ENCODE peak calls at places on chromosome 18, in four cellular contexts. E is mesenchymal stem cell, T is trophoblast cell, V is neuronal stem cell. R is an unnamed sample.
A peak's percentile ranks its signal among the peaks of the same experiment; 100 is the strongest.

GRCh38 chr18:74806073-74806472 is 208.4 kb downstream of the ZNF407 start:
- DNase-seq in E (no peak), T (no peak), V (no peak), R (no peak)

GRCh38 chr18:12377556-12378553 is 828 bp upstream of the AFG3L2 start:
- DNase-seq in E (no peak), T (no peak), V (no peak), R (no peak)

GRCh38 chr18:68056936-68057335 is 540.4 kb upstream of the DSEL start:
- DNase-seq in E (no peak), T (no peak), V (no peak), R (no peak)

GRCh38 chr18:48033770-48034650 is 103.6 kb upstream of the SMAD2 start:
- DNase-seq in E (no peak), T (no peak), V (no peak), R (no peak)

GRCh38 chr18:12906773-12907172 is 22.7 kb upstream of the PTPN2 start:
- DNase-seq in E (no peak), T (no peak), V (no peak), R (no peak)

GRCh38 chr18:28175047-28175929 is 1.6 kb downstream of the CDH2 start:
- DNase-seq in E (peak; percentile 63), T (no peak), V (peak; percentile 89), R (peak; percentile 48)

GRCh38 chr18:56910967-56911366 is 235.9 kb upstream of the BOD1L2 start:
- DNase-seq in E (peak; percentile 3), T (no peak), V (no peak), R (no peak)

GRCh38 chr18:75033516-75033915 is 175.4 kb downstream of the PTGR3 start:
- DNase-seq in E (no peak), T (peak; percentile 93), V (no peak), R (no peak)

GRCh38 chr18:13587937-13588336 is 138.4 kb downstream of the FAM210A start:
- DNase-seq in E (no peak), T (no peak), V (no peak), R (no peak)

GRCh38 chr18:77054288-77054605 is 78.3 kb downstream of the MBP start:
- DNase-seq in E (no peak), T (no peak), V (no peak), R (no peak)

GRCh38 chr18:12774982-12775381 is 72.1 kb downstream of the PSMG2 start:
- DNase-seq in E (no peak), T (no peak), V (no peak), R (no peak)

DNA sequence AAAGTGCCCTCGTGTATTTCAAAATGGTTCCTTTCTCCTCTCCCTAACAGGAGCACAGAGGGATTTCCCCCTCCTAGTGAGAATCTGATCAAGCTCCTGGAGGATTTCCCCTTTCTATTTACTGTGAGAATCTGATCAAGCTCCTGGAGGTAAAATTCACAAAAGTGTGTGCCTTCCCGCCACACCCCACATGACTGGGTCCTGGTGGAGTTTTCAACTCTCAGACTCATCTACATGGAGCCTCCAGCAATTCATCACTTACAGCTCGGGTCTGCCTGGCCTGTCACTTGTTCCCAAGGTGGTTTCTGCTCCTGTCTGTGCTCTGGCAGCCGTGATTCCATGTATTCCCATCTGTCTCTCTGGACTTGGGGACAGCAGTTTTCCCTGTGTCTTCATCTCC is 590.7 kb downstream of the FBXO15 start:
- DNase-seq in E (no peak), T (no peak), V (no peak), R (no peak)
- H4K91ac ChIP-seq in E (no peak overlapping the region), T (no peak overlapping the region), V (no peak overlapping the region), R (no peak overlapping the region)

GRCh38 chr18:23998018-23998417 is 16.5 kb upstream of the TTC39C start:
- DNase-seq in E (no peak), T (no peak), V (no peak), R (no peak)
- H3K4me1 ChIP-seq in E (peaks cover 3% of the 10 kb centered on the region), T (peaks cover 2% of the 10 kb centered on the region), V (no peaks in the 10 kb centered on the region), R (no peaks in the 10 kb centered on the region)

GRCh38 chr18:73564073-73564472 is 583.6 kb downstream of the FBXO15 start:
- DNase-seq in E (peak; percentile 78), T (peak; percentile 34), V (no peak), R (no peak)

GRCh38 chr18:73563345-73563744 is 584.3 kb downstream of the FBXO15 start:
- DNase-seq in E (no peak), T (no peak), V (no peak), R (no peak)
- H3K23ac ChIP-seq in E (no peak overlapping the region), T (no peak overlapping the region), V (no peak overlapping the region), R (no peak overlapping the region)

DNA sequence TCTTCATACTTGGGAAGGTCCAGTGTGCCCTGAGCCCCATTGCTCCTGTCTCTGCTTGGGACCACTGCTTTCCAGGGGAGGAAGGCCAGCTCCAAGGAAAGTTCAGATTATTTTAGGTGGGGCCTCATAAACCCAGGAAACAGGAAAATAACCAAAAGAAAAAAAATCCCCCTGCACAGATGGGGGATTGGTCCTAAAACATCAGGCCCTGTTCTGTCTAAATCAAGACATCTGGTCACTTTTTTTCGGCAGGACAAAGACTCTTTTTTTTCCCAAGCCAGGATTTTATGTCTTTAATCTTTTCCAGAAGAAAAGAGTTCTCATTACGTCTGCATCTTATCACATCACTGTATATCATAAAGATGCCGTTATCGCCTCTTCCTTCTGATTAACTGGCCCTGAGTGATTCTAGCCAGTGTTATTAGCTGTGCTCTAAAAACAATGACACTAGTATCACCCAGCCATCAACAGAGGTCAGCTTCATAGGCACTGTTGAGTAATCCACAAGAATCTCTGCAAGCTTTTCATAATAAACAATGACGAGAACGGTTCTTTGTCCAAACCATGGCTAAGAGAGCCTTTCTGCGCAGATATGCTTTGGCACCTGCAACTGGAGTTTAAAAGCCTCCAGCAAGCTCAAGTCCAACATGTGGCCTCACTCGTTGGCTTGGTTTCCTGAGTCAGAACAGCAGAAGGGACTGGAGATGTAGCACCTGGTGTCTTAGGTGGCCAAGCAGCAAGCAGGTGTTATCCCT is 138.2 kb downstream of the VAPA start:
- DNase-seq in E (peak; percentile 84), T (no peak), V (no peak), R (no peak)
- H4K91ac ChIP-seq in E (peak overlapping the region; percentile 96), T (no peak overlapping the region), V (no peak overlapping the region), R (no peak overlapping the region)

GRCh38 chr18:59386909-59387515 is 27.9 kb upstream of the LMAN1 start:
- DNase-seq in E (no peak), T (no peak), V (peak; percentile 83), R (peak; percentile 53)

GRCh38 chr18:59383831-59384230 is 24.8 kb upstream of the LMAN1 start:
- DNase-seq in E (no peak), T (no peak), V (peak; percentile 65), R (no peak)

GRCh38 chr18:59388180-59388579 is 29.1 kb upstream of the LMAN1 start:
- DNase-seq in E (peak; percentile 8), T (no peak), V (no peak), R (no peak)

GRCh38 chr18:59382388-59382787 is 23.3 kb upstream of the LMAN1 start:
- DNase-seq in E (no peak), T (no peak), V (no peak), R (no peak)

DNA sequence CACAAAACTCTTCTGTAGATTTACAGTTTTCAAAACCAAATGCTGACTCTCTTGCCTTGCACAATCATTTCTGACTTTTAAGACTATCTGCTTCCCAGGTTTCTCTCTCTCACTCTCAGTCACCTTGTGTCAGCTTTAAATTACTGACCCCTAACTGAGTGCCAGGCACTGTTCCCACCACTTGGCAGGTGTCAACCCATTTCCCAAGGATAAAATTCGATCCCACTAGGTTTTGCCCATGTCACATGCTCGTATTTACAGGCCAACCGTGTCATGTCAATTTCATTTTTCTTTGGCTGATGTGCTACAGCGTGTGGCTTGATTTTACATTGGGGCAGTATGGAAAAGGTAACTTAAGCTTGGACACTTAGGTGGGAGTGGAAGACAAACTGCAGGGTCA is 26.1 kb upstream of the LMAN1 start:
- DNase-seq in E (no peak), T (no peak), V (no peak), R (no peak)
- H3K4me1 ChIP-seq in E (no peaks in the 10 kb centered on the region), T (no peaks in the 10 kb centered on the region), V (peaks cover 19% of the 10 kb centered on the region), R (no peaks in the 10 kb centered on the region)

GRCh38 chr18:61832858-61833257 is 59.9 kb downstream of the RNF152 start:
- DNase-seq in E (no peak), T (no peak), V (no peak), R (no peak)
- H3K23ac ChIP-seq in E (no peak overlapping the region), T (no peak overlapping the region), V (no peak overlapping the region), R (no peak overlapping the region)

R was measured in H9.